ENCODE peak calls at places on chromosomes 16 and 17, in four cellular contexts. One of them, this sample, is unnamed.
A peak's percentile ranks its signal among the peaks of the same experiment; 100 is the strongest.

GRCh38 chr17:66884931-66885330 is 50.0 kb downstream of the CACNG5 start:
- DNase-seq in Caki2: no peak
- DNase-seq in ovary: no peak
- DNase-seq in lower leg skin: no peak
- DNase-seq in this sample: no peak

GRCh38 chr17:12789976-12790805 is 893 bp downstream of the ARHGAP44 start:
- DNase-seq in Caki2: no peak
- DNase-seq in ovary: peak; percentile 16
- DNase-seq in lower leg skin: no peak
- DNase-seq in this sample: peak; percentile 63

GRCh38 chr17:39198186-39198566 is 707 bp upstream of the CACNB1 start:
- DNase-seq in lower leg skin: no peak
- DNase-seq in Caki2: no peak
- DNase-seq in ovary: no peak
- DNase-seq in this sample: peak; percentile 47

GRCh38 chr16:88856122-88856827 is 472 bp downstream of the GALNS start:
- DNase-seq in ovary: peak; percentile 41
- DNase-seq in Caki2: no peak
- DNase-seq in lower leg skin: no peak
- DNase-seq in this sample: peak; percentile 60

GRCh38 chr17:67606896-67607604 is 110.7 kb upstream of the NOL11 start:
- DNase-seq in lower leg skin: no peak
- DNase-seq in Caki2: no peak
- DNase-seq in ovary: no peak
- DNase-seq in this sample: no peak

GRCh38 chr17:76585048-76585648 is 512 bp downstream of the ST6GALNAC2 start:
- DNase-seq in lower leg skin: no peak
- DNase-seq in Caki2: no peak
- DNase-seq in ovary: no peak
- DNase-seq in this sample: peak; percentile 70

GRCh38 chr17:72719582-72720493 is 372.6 kb downstream of the SLC39A11 start:
- DNase-seq in ovary: no peak
- DNase-seq in Caki2: no peak
- DNase-seq in lower leg skin: no peak
- DNase-seq in this sample: no peak

GRCh38 chr16:72125635-72126428 is 32.2 kb downstream of the DHX38 start:
- DNase-seq in lower leg skin: no peak
- DNase-seq in Caki2: no peak
- DNase-seq in ovary: no peak
- DNase-seq in this sample: no peak

GRCh38 chr17:80222376-80223141 is 2.3 kb downstream of the SLC26A11 start:
- DNase-seq in lower leg skin: no peak
- DNase-seq in Caki2: no peak
- DNase-seq in ovary: no peak
- DNase-seq in this sample: no peak

GRCh38 chr17:68600123-68600880 is 865 bp downstream of the FAM20A start:
- DNase-seq in ovary: peak; percentile 71
- DNase-seq in Caki2: no peak
- DNase-seq in lower leg skin: no peak
- DNase-seq in this sample: peak; percentile 75

GRCh38 chr16:58128181-58128631 is 975 bp downstream of the CFAP20 start:
- DNase-seq in lower leg skin: no peak
- DNase-seq in Caki2: no peak
- DNase-seq in ovary: no peak
- DNase-seq in this sample: peak; percentile 17

This sample was measured in neural progenitor cell.